ENCODE peak calls at places on chromosome 4, in seven cellular contexts. E, Y, K, Q, P, S and J are unnamed samples.

GRCh38 chr4:123587983-123588494 is 191.4 kb downstream of the SPRY1 start:
- ATAC-seq in E (peak; percentile 79), Y (peak; percentile 58), K (no peak), Q (no peak), P (peak; percentile 83), S (peak; percentile 54), J (no peak)

GRCh38 chr4:140726776-140727500 is 29.2 kb downstream of the TBC1D9 start:
- ATAC-seq in E (peak; percentile 80), Y (peak; percentile 43), K (no peak), Q (no peak), P (peak; percentile 28), S (no peak), J (no peak)

GRCh38 chr4:86007042-86007441 is 352.8 kb downstream of the MAPK10 start:
- ATAC-seq in E (no peak), Y (no peak), K (no peak), Q (no peak), P (no peak), S (no peak), J (no peak)

GRCh38 chr4:140071806-140072205 is 82.2 kb downstream of the MAML3 start:
- ATAC-seq in E (peak; percentile 67), Y (peak; percentile 88), K (peak; percentile 97), Q (peak; percentile 95), P (peak; percentile 60), S (peak; percentile 85), J (peak; percentile 95)

GRCh38 chr4:42995343-42995944 is 102.9 kb downstream of the GRXCR1 start:
- ATAC-seq in E (no peak), Y (no peak), K (no peak), Q (no peak), P (no peak), S (no peak), J (no peak)

GRCh38 chr4:173217727-173218126 is 49.1 kb downstream of the GALNT7 start:
- ATAC-seq in E (no peak), Y (no peak), K (peak; percentile 43), Q (no peak), P (no peak), S (no peak), J (peak; percentile 37)

GRCh38 chr4:103786014-103786413 is 66.2 kb upstream of the TACR3 start:
- ATAC-seq in E (peak; percentile 46), Y (no peak), K (no peak), Q (no peak), P (no peak), S (no peak), J (no peak)

GRCh38 chr4:54961357-54961975 is 163.9 kb downstream of the KDR start:
- ATAC-seq in E (no peak), Y (peak; percentile 46), K (no peak), Q (no peak), P (peak; percentile 56), S (no peak), J (peak; percentile 43)

GRCh38 chr4:71584654-71585053 is 199.2 kb downstream of the GC start:
- ATAC-seq in E (no peak), Y (no peak), K (no peak), Q (no peak), P (no peak), S (no peak), J (no peak)

GRCh38 chr4:24917076-24917856 is 4.4 kb upstream of the CCDC149 start:
- ATAC-seq in E (no peak), Y (no peak), K (no peak), Q (no peak), P (no peak), S (no peak), J (no peak)

GRCh38 chr4:6824772-6825402 is 42.4 kb downstream of the KIAA0232 start:
- ATAC-seq in E (no peak), Y (no peak), K (no peak), Q (no peak), P (no peak), S (no peak), J (no peak)

GRCh38 chr4:105644270-105644669 is 64.2 kb downstream of the INTS12 start:
- ATAC-seq in E (no peak), Y (no peak), K (no peak), Q (no peak), P (no peak), S (no peak), J (no peak)

GRCh38 chr4:10421344-10422055 is 35.7 kb downstream of the ZNF518B start:
- ATAC-seq in E (no peak), Y (no peak), K (no peak), Q (no peak), P (no peak), S (no peak), J (no peak)

GRCh38 chr4:168587326-168588125 is 90.7 kb downstream of the PALLD start:
- ATAC-seq in E (peak; percentile 41), Y (peak; percentile 78), K (no peak), Q (no peak), P (peak; percentile 66), S (peak; percentile 64), J (no peak)

GRCh38 chr4:147518086-147518485 is 37.2 kb downstream of the EDNRA start:
- ATAC-seq in E (no peak), Y (no peak), K (no peak), Q (no peak), P (no peak), S (no peak), J (no peak)

GRCh38 chr4:136337216-136337615 is 1195.1 kb downstream of the PCDH18 start:
- ATAC-seq in E (no peak), Y (no peak), K (no peak), Q (no peak), P (no peak), S (no peak), J (no peak)

GRCh38 chr4:185514182-185514697 is 21.1 kb downstream of the PDLIM3 start:
- ATAC-seq in E (peak; percentile 5), Y (peak; percentile 5), K (no peak), Q (no peak), P (peak; percentile 18), S (peak; percentile 18), J (no peak)

GRCh38 chr4:17203767-17204166 is 305.3 kb upstream of the LDB2 start:
- ATAC-seq in E (no peak), Y (no peak), K (no peak), Q (no peak), P (peak; percentile 24), S (no peak), J (no peak)

GRCh38 chr4:4541040-4541631 is 712 bp downstream of the STX18 start:
- ATAC-seq in E (peak; percentile 79), Y (peak; percentile 67), K (peak; percentile 39), Q (peak; percentile 9), P (peak; percentile 47), S (peak; percentile 49), J (peak; percentile 53)

GRCh38 chr4:57943672-57944071 is 833.5 kb upstream of the IGFBP7 start:
- ATAC-seq in E (no peak), Y (peak; percentile 45), K (no peak), Q (no peak), P (no peak), S (peak; percentile 65), J (no peak)

GRCh38 chr4:81546777-81547176 is 75.1 kb upstream of the RASGEF1B start:
- ATAC-seq in E (no peak), Y (no peak), K (no peak), Q (no peak), P (no peak), S (no peak), J (no peak)

GRCh38 chr4:110667670-110668069 is 44.8 kb upstream of the PITX2 start:
- ATAC-seq in E (no peak), Y (no peak), K (no peak), Q (no peak), P (no peak), S (no peak), J (no peak)

GRCh38 chr4:70023218-70023617 is 5.0 kb upstream of the HTN3 start:
- ATAC-seq in E (no peak), Y (no peak), K (no peak), Q (no peak), P (no peak), S (no peak), J (no peak)

GRCh38 chr4:165383757-165384156 is 4.9 kb downstream of the CPE start:
- ATAC-seq in E (no peak), Y (no peak), K (no peak), Q (no peak), P (no peak), S (no peak), J (no peak)

GRCh38 chr4:185744127-185744865 is 67.7 kb downstream of the SORBS2 start:
- ATAC-seq in E (no peak), Y (no peak), K (no peak), Q (no peak), P (no peak), S (no peak), J (no peak)

GRCh38 chr4:102345795-102346100 is 466 bp upstream of the SLC39A8 start:
- ATAC-seq in E (peak; percentile 0), Y (no peak), K (no peak), Q (no peak), P (no peak), S (peak; percentile 7), J (peak; percentile 8)

GRCh38 chr4:3502941-3503936 is 29.0 kb downstream of the LRPAP1 start:
- ATAC-seq in E (no peak), Y (no peak), K (no peak), Q (no peak), P (peak; percentile 2), S (peak; percentile 58), J (peak; percentile 69)

GRCh38 chr4:6873291-6873690 is 36.3 kb upstream of the TBC1D14 start:
- ATAC-seq in E (no peak), Y (no peak), K (no peak), Q (no peak), P (no peak), S (no peak), J (no peak)

GRCh38 chr4:22970665-22971064 is 277.9 kb downstream of the GBA3 start:
- ATAC-seq in E (no peak), Y (no peak), K (no peak), Q (no peak), P (no peak), S (no peak), J (no peak)

GRCh38 chr4:167041524-167041923 is 192.8 kb downstream of the SPOCK3 start:
- ATAC-seq in E (no peak), Y (no peak), K (no peak), Q (no peak), P (no peak), S (no peak), J (no peak)

GRCh38 chr4:41057456-41057855 is 156.9 kb downstream of the APBB2 start:
- ATAC-seq in E (no peak), Y (no peak), K (no peak), Q (no peak), P (no peak), S (no peak), J (no peak)

GRCh38 chr4:107800058-107800457 is 24.7 kb upstream of the SGMS2 start:
- ATAC-seq in E (peak; percentile 59), Y (peak; percentile 83), K (no peak), Q (no peak), P (peak; percentile 74), S (peak; percentile 59), J (no peak)

GRCh38 chr4:41539711-41540110 is 1.8 kb downstream of the LIMCH1 start:
- ATAC-seq in E (no peak), Y (no peak), K (no peak), Q (no peak), P (no peak), S (no peak), J (no peak)

GRCh38 chr4:10144971-10145370 is 28.4 kb upstream of the WDR1 start:
- ATAC-seq in E (no peak), Y (no peak), K (no peak), Q (no peak), P (no peak), S (no peak), J (no peak)

GRCh38 chr4:41154814-41155177 is 59.5 kb downstream of the APBB2 start:
- ATAC-seq in E (peak; percentile 66), Y (peak; percentile 64), K (no peak), Q (no peak), P (no peak), S (peak; percentile 54), J (no peak)

GRCh38 chr4:153467154-153467896 is 1.2 kb downstream of the TMEM131L start:
- ATAC-seq in E (peak; percentile 81), Y (peak; percentile 25), K (peak; percentile 3), Q (peak; percentile 5), P (peak; percentile 44), S (peak; percentile 57), J (peak; percentile 37)

GRCh38 chr4:79182209-79182608 is 143.7 kb downstream of the NAA11 start:
- ATAC-seq in E (no peak), Y (no peak), K (no peak), Q (no peak), P (no peak), S (no peak), J (no peak)

GRCh38 chr4:61201562-61202099 is 1.5 kb downstream of the ADGRL3 start:
- ATAC-seq in E (peak; percentile 29), Y (peak; percentile 12), K (no peak), Q (no peak), P (peak; percentile 18), S (peak; percentile 28), J (no peak)